ENCODE peak calls at places on chromosomes 7 and 10, in seven cellular contexts. R is PC-9, Q is colonic mucosa, M is HCT116, H is mucosa of descending colon, O is breast epithelium, C is heart left ventricle. L is an unnamed sample.
A peak's percentile ranks its signal among the peaks of the same experiment; 100 is the strongest.

GRCh38 chr10:121043124-121043849 is 192.1 kb downstream of the WDR11 start:
- DNase-seq in R (no peak), M (no peak), Q (no peak), C (no peak), O (no peak), H (no peak), L (no peak)

GRCh38 chr7:99579956-99580777 is 17.9 kb upstream of the TMEM225B start:
- DNase-seq in R (no peak), H (peak; percentile 26), C (peak; percentile 71), Q (peak; percentile 27), O (no peak), M (no peak), L (no peak)

GRCh38 chr7:116863168-116863670 is 832 bp downstream of the CAPZA2 start:
- DNase-seq in O (no peak), H (peak; percentile 37), R (peak; percentile 23), M (no peak), Q (peak; percentile 28), C (no peak), L (no peak)

GRCh38 chr7:17130281-17131059 is 168.0 kb upstream of the AHR start:
- DNase-seq in R (peak; percentile 49), O (no peak), M (peak; percentile 13), Q (no peak), H (no peak), C (no peak), L (peak; percentile 71)

GRCh38 chr10:130423455-130424305 is 287.5 kb downstream of the GLRX3 start:
- DNase-seq in Q (no peak), O (no peak), C (no peak), R (no peak), M (no peak), H (no peak), L (no peak)

GRCh38 chr10:60894816-60895215 is 49.2 kb downstream of the RHOBTB1 start:
- DNase-seq in M (no peak), O (no peak), H (no peak), Q (no peak), R (no peak), C (no peak), L (no peak)

GRCh38 chr7:2198760-2199159 is 34.0 kb downstream of the MAD1L1 start:
- DNase-seq in O (no peak), M (no peak), Q (no peak), H (no peak), R (no peak), C (no peak), L (no peak)

GRCh38 chr7:155398944-155399343 is 59.0 kb upstream of the EN2 start:
- DNase-seq in R (no peak), C (no peak), H (no peak), Q (no peak), O (no peak), M (no peak), L (no peak)

GRCh38 chr7:37643876-37644275 is 39.7 kb upstream of the GPR141 start:
- DNase-seq in C (no peak), O (no peak), M (no peak), H (no peak), Q (no peak), R (no peak), L (no peak)

GRCh38 chr10:98908868-98909267 is 326.8 kb downstream of the HPSE2 start:
- DNase-seq in C (no peak), M (no peak), Q (no peak), H (no peak), R (no peak), O (no peak), L (no peak)

GRCh38 chr7:461453-462172 is 58.0 kb downstream of the PDGFA start:
- DNase-seq in O (peak; percentile 88), C (no peak), H (no peak), R (no peak), M (no peak), Q (no peak), L (no peak)

GRCh38 chr10:98158576-98158975 is 24.1 kb downstream of the R3HCC1L start:
- DNase-seq in Q (no peak), O (no peak), C (no peak), H (no peak), R (no peak), M (no peak), L (no peak)

GRCh38 chr7:2336626-2337025 is 18.0 kb upstream of the EIF3B start:
- DNase-seq in Q (no peak), M (no peak), H (no peak), C (no peak), O (no peak), R (no peak), L (no peak)

GRCh38 chr7:24587853-24588252 is 14.6 kb downstream of the PALS2 start:
- DNase-seq in O (no peak), M (no peak), R (no peak), H (peak; percentile 10), C (no peak), Q (no peak), L (no peak)

GRCh38 chr10:112655722-112656121 is 208.7 kb downstream of the VTI1A start:
- DNase-seq in Q (no peak), O (no peak), H (no peak), R (no peak), C (no peak), M (no peak), L (no peak)

GRCh38 chr10:80154978-80155695 is 22.6 kb downstream of the PLAC9 start:
- DNase-seq in H (no peak), M (no peak), R (no peak), O (peak; percentile 49), Q (no peak), C (no peak), L (peak; percentile 95)

GRCh38 chr7:42283553-42283952 is 46.5 kb upstream of the GLI3 start:
- DNase-seq in M (no peak), R (no peak), Q (no peak), H (no peak), C (no peak), O (peak; percentile 33), L (no peak)

GRCh38 chr10:50621981-50622496 is 1.7 kb downstream of the SGMS1 start:
- DNase-seq in H (peak; percentile 93), R (peak; percentile 89), Q (peak; percentile 96), O (peak; percentile 88), C (peak; percentile 96), M (peak; percentile 75), L (peak; percentile 76)

GRCh38 chr7:66330961-66331360 is 125.8 kb downstream of the TPST1 start:
- DNase-seq in R (no peak), M (no peak), Q (peak; percentile 30), C (peak; percentile 70), O (no peak), H (peak; percentile 19), L (no peak)

GRCh38 chr10:115706482-115707076 is 566.4 kb downstream of the GFRA1 start:
- DNase-seq in M (peak; percentile 12), C (no peak), R (no peak), Q (no peak), H (peak; percentile 7), O (no peak), L (no peak)

GRCh38 chr10:98242823-98243222 is 25.2 kb downstream of the LOXL4 start:
- DNase-seq in Q (no peak), H (no peak), M (no peak), C (no peak), O (no peak), R (no peak), L (no peak)

GRCh38 chr7:149562602-149563001 is 65.0 kb upstream of the ZNF746 start:
- DNase-seq in M (no peak), H (no peak), C (no peak), Q (no peak), O (no peak), R (no peak), L (no peak)

GRCh38 chr7:132998763-132999162 is 83.1 kb downstream of the CHCHD3 start:
- DNase-seq in Q (no peak), R (no peak), M (no peak), O (no peak), C (no peak), H (no peak), L (no peak)

DNA sequence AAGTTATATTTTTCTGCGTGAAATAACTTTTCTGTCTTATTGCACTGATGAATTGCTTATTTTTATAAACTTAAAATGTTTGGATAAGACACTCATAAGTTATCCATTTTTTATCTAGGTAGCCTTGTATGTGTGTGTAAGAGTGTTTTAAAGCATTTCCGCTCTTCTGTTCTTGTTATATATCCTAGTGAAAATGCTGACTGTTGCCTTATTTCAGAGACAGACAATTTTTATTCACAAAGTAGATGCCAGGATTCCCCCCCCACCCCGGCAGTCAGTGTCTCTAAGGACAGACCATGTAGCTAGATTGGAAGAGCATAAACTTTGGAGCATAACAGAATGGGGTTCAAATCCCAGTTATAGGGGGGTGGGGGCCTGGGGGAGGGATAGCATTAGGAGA is 1.6 kb downstream of the SMC3 start:
- DNase-seq in M (no peak), R (no peak), Q (no peak), C (no peak), H (no peak), O (no peak), L (no peak)
- TF ChIP-seq CTCF in M (no peak), R (no peak), Q (no peak), C (no peak), H (no peak), O (no peak), L (no peak)

GRCh38 chr10:63219749-63220148 is 86.6 kb downstream of the NRBF2 start:
- DNase-seq in R (no peak), Q (no peak), C (no peak), M (no peak), O (no peak), H (no peak), L (no peak)
- H3K36me3 ChIP-seq in R (peaks cover 21% of the 10 kb centered on the region), Q (no peaks in the 10 kb centered on the region), C (peaks cover 20% of the 10 kb centered on the region), M (peaks cover 6% of the 10 kb centered on the region), O (no peaks in the 10 kb centered on the region), H (no peaks in the 10 kb centered on the region), L (no peaks in the 10 kb centered on the region)

DNA sequence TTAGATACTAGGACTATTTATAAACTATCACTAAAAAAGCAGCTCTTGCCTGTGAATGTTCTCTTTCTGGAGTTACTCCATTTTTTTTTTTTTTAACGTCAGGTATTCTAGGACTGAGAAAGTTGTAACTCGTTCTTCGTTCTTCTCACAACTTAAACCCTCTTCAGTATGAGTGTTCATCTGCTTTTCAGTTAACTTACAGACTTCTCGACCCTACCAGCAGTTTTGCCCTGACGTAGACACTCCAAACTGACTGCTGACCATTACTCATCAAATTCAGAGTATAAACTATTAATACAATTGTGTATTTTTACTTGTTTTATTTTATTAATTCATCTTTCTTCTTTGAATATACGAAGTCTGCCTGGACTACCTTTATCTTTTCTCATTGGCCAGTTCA is 353.1 kb downstream of the GPR37 start:
- DNase-seq in C (no peak), M (no peak), R (no peak), O (no peak), Q (no peak), H (no peak), L (no peak)
- H3K4me3 ChIP-seq in C (no peak overlapping the region), M (no peak overlapping the region), R (no peak overlapping the region), O (no peak overlapping the region), Q (no peak overlapping the region), H (no peak overlapping the region), L (no peak overlapping the region)

GRCh38 chr7:150978136-150978789 is at the start of gene KCNH2:
- DNase-seq in M (no peak), R (peak; percentile 43), C (peak; percentile 86), O (no peak), Q (no peak), H (peak; percentile 27), L (no peak)

GRCh38 chr7:150979706-150980390 is 1.7 kb upstream of the KCNH2 start:
- DNase-seq in H (peak; percentile 23), O (no peak), R (no peak), M (no peak), C (peak; percentile 55), Q (no peak), L (no peak)

GRCh38 chr7:150982348-150982747 is 4.2 kb upstream of the KCNH2 start:
- DNase-seq in Q (no peak), C (peak; percentile 46), H (no peak), O (no peak), R (no peak), M (no peak), L (no peak)

GRCh38 chr7:150981644-150982043 is 3.5 kb upstream of the KCNH2 start:
- DNase-seq in Q (no peak), M (no peak), H (no peak), O (no peak), C (peak; percentile 13), R (no peak), L (no peak)

GRCh38 chr7:150980663-150981062 is 2.5 kb upstream of the KCNH2 start:
- DNase-seq in O (no peak), M (no peak), C (no peak), H (no peak), Q (no peak), R (no peak), L (no peak)
- TF ChIP-seq CTCF in O (no peak), M (no peak), C (no peak), H (no peak), Q (no peak), R (no peak), L (no peak)

L was measured in BJ.